ENCODE peak calls at places on chromosomes 11 and 22, in seven cellular contexts. M, V, Q, I, R, F and W are unnamed samples.
A peak's percentile ranks its signal among the peaks of the same experiment; 100 is the strongest.

GRCh38 chr11:117478126-117478856 is 150.6 kb downstream of the CEP164 start:
- DNase-seq in M (no peak), F (no peak), V (no peak), R (no peak), I (no peak), Q (no peak), W (no peak)

GRCh38 chr11:118929496-118930151 is 3.9 kb upstream of the BCL9L start:
- DNase-seq in R (peak; percentile 74), M (peak; percentile 93), V (peak; percentile 84), Q (peak; percentile 92), F (peak; percentile 92), I (peak; percentile 86), W (peak; percentile 69)

GRCh38 chr11:15714641-15715399 is 600.1 kb downstream of the INSC start:
- DNase-seq in R (no peak), V (no peak), Q (no peak), I (no peak), F (no peak), M (no peak), W (no peak)

GRCh38 chr22:45616432-45616831 is 55.2 kb upstream of the ATXN10 start:
- DNase-seq in M (no peak), Q (no peak), F (no peak), I (no peak), R (no peak), V (no peak), W (no peak)

GRCh38 chr22:50553310-50553709 is 7.6 kb downstream of the KLHDC7B start:
- DNase-seq in F (no peak), M (no peak), Q (no peak), V (no peak), R (no peak), I (peak; percentile 2), W (no peak)

GRCh38 chr11:46271875-46272815 is 5.3 kb upstream of the CREB3L1 start:
- DNase-seq in M (no peak), V (no peak), I (no peak), F (no peak), Q (no peak), R (no peak), W (no peak)

GRCh38 chr11:124863137-124863825 is 2.0 kb upstream of the ROBO3 start:
- DNase-seq in F (peak; percentile 77), I (peak; percentile 72), R (no peak), Q (no peak), V (no peak), M (no peak), W (no peak)

GRCh38 chr11:42422094-42422493 is 889.7 kb upstream of the API5 start:
- DNase-seq in I (no peak), R (no peak), F (no peak), M (no peak), Q (no peak), V (no peak), W (no peak)

GRCh38 chr11:133865466-133865865 is 20.2 kb upstream of the SPATA19 start:
- DNase-seq in Q (no peak), F (no peak), V (no peak), R (no peak), M (no peak), I (no peak), W (no peak)

GRCh38 chr22:16917144-16918003 is 90.6 kb downstream of the GAB4 start:
- DNase-seq in Q (no peak), F (peak; percentile 75), M (peak; percentile 81), V (peak; percentile 84), I (peak; percentile 66), R (peak; percentile 6), W (peak; percentile 4)

GRCh38 chr11:10653242-10653641 is 40.3 kb downstream of the IRAG1 start:
- DNase-seq in I (no peak), F (no peak), V (no peak), M (no peak), Q (no peak), R (no peak), W (no peak)

GRCh38 chr11:1335811-1336761 is 26.7 kb upstream of the TOLLIP start:
- DNase-seq in F (peak; percentile 92), M (peak; percentile 82), I (peak; percentile 80), V (peak; percentile 63), Q (no peak), R (peak; percentile 55), W (peak; percentile 48)

GRCh38 chr11:61334434-61335354 is 1.7 kb downstream of the TKFC start:
- DNase-seq in Q (no peak), M (no peak), I (no peak), V (no peak), F (no peak), R (no peak), W (no peak)